ENCODE peak calls at places on chromosomes 16 and 17, in seven cellular contexts. T is tibial nerve, M is body of pancreas, A is stomach, H is transverse colon, V is heart left ventricle, K is IMR-90. O is an unnamed sample.

GRCh38 chr17:7177210-7177953 is 1.8 kb downstream of the ASGR1 start:
- DNase-seq in T (peak), M (peak), A (peak), H (peak), V (peak), K (peak), O (peak)

GRCh38 chr16:30378236-30379164 is 3.9 kb downstream of the SEPTIN1 start:
- DNase-seq in T (peak), M (peak), A (peak), H (peak), V (peak), K (peak), O (peak)

GRCh38 chr17:36632916-36633846 is 31.8 kb downstream of the MRM1 start:
- DNase-seq in T (no peak), M (no peak), A (no peak), H (no peak), V (no peak), K (no peak), O (no peak)

GRCh38 chr17:76384987-76385891 is 830 bp downstream of the SPHK1 start:
- DNase-seq in T (peak), M (peak), A (peak), H (peak), V (peak), K (peak), O (peak)

GRCh38 chr17:30336369-30337171 is 2.7 kb upstream of the TMIGD1 start:
- DNase-seq in T (no peak), M (peak), A (peak), H (peak), V (no peak), K (peak), O (peak)

GRCh38 chr16:73037845-73038570 is 9.9 kb downstream of the ZFHX3 start:
- DNase-seq in T (no peak), M (no peak), A (no peak), H (no peak), V (no peak), K (no peak), O (no peak)

GRCh38 chr16:57147381-57148191 is 38.3 kb downstream of the PSME3IP1 start:
- DNase-seq in T (no peak), M (peak), A (no peak), H (no peak), V (peak), K (peak), O (peak)

GRCh38 chr17:28478940-28479615 is 5.6 kb downstream of the SLC13A2 start:
- DNase-seq in T (no peak), M (no peak), A (no peak), H (no peak), V (no peak), K (peak), O (no peak)

GRCh38 chr17:78038748-78039288 is 80.3 kb downstream of the TNRC6C start:
- DNase-seq in T (no peak), M (no peak), A (no peak), H (no peak), V (no peak), K (no peak), O (no peak)

GRCh38 chr17:34420254-34420766 is 57.3 kb upstream of the CCL1 start:
- DNase-seq in T (peak), M (peak), A (peak), H (peak), V (peak), K (peak), O (peak)

GRCh38 chr17:19857640-19858039 is 10.1 kb downstream of the ULK2 start:
- DNase-seq in T (no peak), M (no peak), A (no peak), H (no peak), V (no peak), K (no peak), O (no peak)

GRCh38 chr16:27650073-27650701 is 100.2 kb downstream of the KATNIP start:
- DNase-seq in T (no peak), M (no peak), A (no peak), H (peak), V (no peak), K (no peak), O (peak)

GRCh38 chr16:49590166-49590871 is 216.7 kb downstream of the C16orf78 start:
- DNase-seq in T (no peak), M (no peak), A (peak), H (no peak), V (no peak), K (no peak), O (no peak)

GRCh38 chr17:156094-156621 is 18.8 kb downstream of the SCGB1C2 start:
- DNase-seq in T (no peak), M (no peak), A (no peak), H (no peak), V (no peak), K (no peak), O (no peak)

GRCh38 chr17:226773-227580 is 45.5 kb upstream of the DOC2B start:
- DNase-seq in T (no peak), M (no peak), A (no peak), H (no peak), V (peak), K (no peak), O (no peak)

GRCh38 chr16:13634921-13635320 is 285.0 kb upstream of the ERCC4 start:
- DNase-seq in T (no peak), M (no peak), A (no peak), H (no peak), V (no peak), K (no peak), O (no peak)

GRCh38 chr16:53105565-53105964 is 50.8 kb downstream of the CHD9 start:
- DNase-seq in T (no peak), M (no peak), A (no peak), H (no peak), V (no peak), K (no peak), O (no peak)

GRCh38 chr16:28139530-28139929 is 72.2 kb downstream of the XPO6 start:
- DNase-seq in T (no peak), M (no peak), A (no peak), H (no peak), V (no peak), K (no peak), O (no peak)

GRCh38 chr17:69870091-69870530 is 204.9 kb upstream of the KCNJ16 start:
- DNase-seq in T (no peak), M (no peak), A (no peak), H (no peak), V (no peak), K (peak), O (no peak)

GRCh38 chr17:57889892-57890856 is 40.3 kb upstream of the MRPS23 start:
- DNase-seq in T (no peak), M (peak), A (peak), H (peak), V (peak), K (peak), O (peak)

DNA sequence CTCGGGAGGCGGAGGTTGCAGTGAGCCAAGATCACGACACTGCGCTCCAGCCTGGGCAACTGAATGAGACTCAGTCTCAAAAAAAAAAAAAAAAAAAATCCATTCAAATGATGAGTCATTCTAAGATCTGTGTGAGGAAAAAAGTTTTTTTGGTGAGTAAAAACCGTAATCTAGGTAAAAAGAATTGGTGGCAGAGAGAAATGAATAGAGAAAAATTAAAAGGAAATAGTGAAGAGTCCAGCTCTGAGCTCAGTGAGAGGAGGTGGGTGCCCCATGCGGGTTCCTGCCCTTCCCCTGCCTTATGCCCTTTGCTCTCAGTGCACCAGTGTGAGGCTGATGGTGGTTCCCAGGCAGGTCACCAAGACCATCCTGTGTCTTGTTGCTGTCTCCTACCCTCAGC is 20.9 kb downstream of the GAN start:
- DNase-seq in T (no peak), M (no peak), A (no peak), H (no peak), V (no peak), K (no peak), O (no peak)
- TF ChIP-seq POLR2A in T (no peak), M (no peak), A (no peak), H (no peak), V (no peak), K (no peak), O (no peak)

GRCh38 chr16:85303354-85303883 is 191.1 kb upstream of the CIBAR2 start:
- DNase-seq in T (no peak), M (peak), A (peak), H (peak), V (peak), K (no peak), O (peak)
- TF ChIP-seq CTCF in T (peak), M (peak), A (peak), H (peak), V (peak), K (peak), O (peak)

GRCh38 chr17:40340880-40341807 is 23.4 kb downstream of the GJD3 start:
- DNase-seq in T (peak), M (peak), A (peak), H (peak), V (peak), K (peak), O (peak)

GRCh38 chr17:40341808-40342574 is 22.5 kb downstream of the GJD3 start:
- DNase-seq in T (peak), M (peak), A (peak), H (peak), V (peak), K (peak), O (peak)

GRCh38 chr17:40338058-40338457 is 26.5 kb downstream of the GJD3 start:
- DNase-seq in T (no peak), M (no peak), A (no peak), H (no peak), V (no peak), K (no peak), O (no peak)

GRCh38 chr17:40339068-40339699 is 25.4 kb downstream of the GJD3 start:
- DNase-seq in T (no peak), M (no peak), A (no peak), H (peak), V (no peak), K (no peak), O (no peak)

GRCh38 chr17:40340327-40340726 is 24.2 kb downstream of the GJD3 start:
- DNase-seq in T (no peak), M (no peak), A (no peak), H (no peak), V (no peak), K (no peak), O (no peak)
- H3K4me3 ChIP-seq in T (no peak), M (no peak), A (no peak), H (no peak), V (peak), K (no peak), O (no peak)

DNA sequence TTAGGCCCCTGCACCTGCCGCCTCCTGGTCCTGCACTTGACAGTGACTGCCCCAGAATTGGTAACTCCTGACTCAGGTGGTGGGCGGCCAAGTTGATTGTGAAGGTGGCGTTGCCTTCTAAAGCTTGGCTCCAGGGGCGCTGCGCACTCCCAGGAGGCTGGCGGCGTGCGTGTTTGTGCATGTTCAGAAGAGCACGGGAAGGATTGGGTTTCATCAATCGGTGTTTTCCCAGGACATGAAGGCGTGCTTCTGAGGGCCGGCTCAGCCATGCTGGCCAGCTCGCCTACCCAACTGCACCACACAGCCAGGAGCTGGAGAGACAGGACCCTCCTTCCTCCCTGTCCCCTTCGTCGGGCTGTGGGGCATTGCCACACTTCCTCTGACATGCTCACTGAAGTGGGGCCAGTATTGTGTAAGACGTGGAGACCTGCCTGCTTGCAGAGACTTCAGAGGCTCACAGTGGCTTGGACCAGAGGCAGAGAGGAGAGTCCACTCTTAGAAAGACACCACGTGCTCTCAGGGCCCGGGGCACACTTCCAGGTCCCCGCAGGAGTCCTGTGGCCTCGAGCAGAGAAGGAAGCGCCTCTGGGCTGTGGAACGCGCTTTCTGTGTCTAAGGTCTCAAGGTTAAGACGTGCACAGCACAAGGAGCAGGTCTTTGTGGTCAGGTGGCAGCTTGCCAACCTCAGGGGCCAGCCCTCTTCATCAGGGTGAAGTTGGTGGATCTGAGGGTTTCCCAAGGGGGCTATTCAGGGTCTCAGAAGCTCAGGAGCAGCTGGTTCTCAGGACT is 2.8 kb downstream of the RAB40C start:
- DNase-seq in T (peak), M (peak), A (peak), H (peak), V (peak), K (no peak), O (peak)
- TF ChIP-seq POLR2A in T (no peak), M (no peak), A (no peak), H (no peak), V (no peak), K (no peak), O (no peak)

O was measured in thyroid gland.